ENCODE peak calls at places on chromosome 6, in five cellular contexts. Y is A549, R is H1, N is HepG2, C is K562. V is an unnamed sample.

GRCh38 chr6:87334683-87335082 is 5.6 kb upstream of the GJB7 start:
- DNase-seq in Y (no peak), R (no peak), N (no peak), C (no peak), V (no peak)

GRCh38 chr6:110597754-110598153 is 121.3 kb upstream of the SLC22A16 start:
- DNase-seq in Y (no peak), R (no peak), N (no peak), C (no peak), V (no peak)

GRCh38 chr6:35486005-35486925 is 10.6 kb downstream of the TEAD3 start:
- DNase-seq in Y (no peak), R (peak), N (no peak), C (no peak), V (no peak)

GRCh38 chr6:152575621-152576150 is 61.5 kb downstream of the SYNE1 start:
- DNase-seq in Y (no peak), R (no peak), N (no peak), C (no peak), V (no peak)

GRCh38 chr6:103687430-103687829 is 1172.3 kb downstream of the HACE1 start:
- DNase-seq in Y (no peak), R (no peak), N (no peak), C (no peak), V (no peak)

GRCh38 chr6:151885234-151885633 is 77.8 kb downstream of the ESR1 start:
- DNase-seq in Y (no peak), R (no peak), N (no peak), C (no peak), V (no peak)

GRCh38 chr6:33080127-33081089 is 4.6 kb downstream of the HLA-DPB1 start:
- DNase-seq in Y (no peak), R (peak), N (no peak), C (peak), V (peak)

GRCh38 chr6:3746119-3746691 is 5.3 kb downstream of the PXDC1 start:
- DNase-seq in Y (no peak), R (no peak), N (no peak), C (no peak), V (no peak)

GRCh38 chr6:25899123-25899522 is 25.1 kb upstream of the SLC17A3 start:
- DNase-seq in Y (no peak), R (no peak), N (peak), C (no peak), V (no peak)

GRCh38 chr6:140303218-140303949 is 928.9 kb upstream of the CITED2 start:
- DNase-seq in Y (no peak), R (no peak), N (no peak), C (no peak), V (no peak)

GRCh38 chr6:147382945-147383554 is 125.4 kb upstream of the SAMD5 start:
- DNase-seq in Y (peak), R (no peak), N (peak), C (peak), V (peak)

GRCh38 chr6:105560611-105561066 is 157.8 kb upstream of the PREP start:
- DNase-seq in Y (no peak), R (no peak), N (no peak), C (no peak), V (no peak)

GRCh38 chr6:159099311-159099710 is 54.5 kb upstream of the TAGAP start:
- DNase-seq in Y (no peak), R (no peak), N (no peak), C (no peak), V (no peak)

DNA sequence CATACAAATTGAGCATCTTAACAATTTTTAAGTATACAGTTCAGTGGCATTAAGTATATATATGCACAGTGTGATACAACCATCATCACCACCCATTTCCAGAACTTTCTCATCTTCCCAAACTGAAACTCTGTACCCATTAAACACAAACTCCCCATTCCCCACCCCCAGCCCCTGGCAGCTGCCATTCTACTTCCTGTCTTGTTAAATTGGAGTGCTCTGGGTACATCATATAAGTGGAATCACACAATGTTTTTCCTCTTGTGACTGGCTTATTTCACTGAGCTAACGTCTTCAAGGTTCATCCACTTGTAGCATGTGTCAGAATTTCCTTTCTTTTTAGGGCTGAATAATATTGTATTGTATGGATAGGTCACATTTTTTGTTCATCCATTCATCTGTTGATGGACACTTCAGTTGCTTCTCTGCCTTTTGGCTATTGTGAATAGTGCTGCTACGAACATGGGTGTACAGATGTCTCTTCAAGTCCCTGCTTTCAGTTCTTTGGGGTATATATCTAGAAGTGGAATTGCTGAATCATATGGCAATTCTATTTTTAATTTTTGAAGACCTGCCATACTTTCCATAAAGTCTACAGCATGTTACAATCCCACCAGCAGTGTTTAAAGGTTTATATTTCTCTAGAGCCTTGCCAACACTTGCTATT is 19.6 kb upstream of the RREB1 start:
- DNase-seq in Y (no peak), R (no peak), N (no peak), C (no peak), V (no peak)
- TF ChIP-seq JUN in Y (no peak), R (no peak), N (no peak), C (no peak), V (no peak)

DNA sequence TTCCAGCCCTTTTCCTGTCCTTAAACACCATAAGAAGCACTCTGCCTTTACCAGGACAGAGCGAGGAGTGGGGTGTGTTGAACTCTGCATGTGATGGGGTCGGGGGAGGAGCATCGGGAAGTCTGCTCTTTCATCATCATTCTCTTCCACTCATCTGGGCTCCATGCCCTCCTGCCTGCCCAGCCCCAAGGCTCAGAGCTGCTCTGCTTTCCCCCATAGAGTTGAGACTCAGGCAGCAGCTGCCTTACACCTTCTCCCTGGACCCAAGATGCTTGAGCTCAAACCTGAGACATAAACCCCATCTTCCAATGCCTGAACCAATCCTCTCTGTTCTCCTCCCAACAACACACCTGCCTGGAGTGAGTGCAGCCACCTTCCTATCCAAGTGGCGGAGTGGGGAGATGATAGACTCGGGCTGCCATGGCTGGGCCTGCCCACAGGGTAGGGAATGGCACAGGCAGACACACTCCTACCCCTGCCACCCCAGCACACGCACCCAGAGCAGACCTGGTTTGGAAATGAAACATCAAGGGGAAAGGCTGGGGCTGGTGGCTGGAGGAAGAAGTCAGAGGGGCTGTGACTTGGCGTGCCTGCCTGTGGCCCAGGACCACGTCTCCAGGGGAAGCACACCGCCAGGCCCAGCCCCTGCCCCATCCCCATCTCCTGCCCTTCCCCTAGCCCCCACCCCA is 28.4 kb downstream of the TFEB start:
- DNase-seq in Y (no peak), R (no peak), N (no peak), C (no peak), V (no peak)
- H3K4me3 ChIP-seq in Y (no peak), R (no peak), N (no peak), C (no peak), V (no peak)

DNA sequence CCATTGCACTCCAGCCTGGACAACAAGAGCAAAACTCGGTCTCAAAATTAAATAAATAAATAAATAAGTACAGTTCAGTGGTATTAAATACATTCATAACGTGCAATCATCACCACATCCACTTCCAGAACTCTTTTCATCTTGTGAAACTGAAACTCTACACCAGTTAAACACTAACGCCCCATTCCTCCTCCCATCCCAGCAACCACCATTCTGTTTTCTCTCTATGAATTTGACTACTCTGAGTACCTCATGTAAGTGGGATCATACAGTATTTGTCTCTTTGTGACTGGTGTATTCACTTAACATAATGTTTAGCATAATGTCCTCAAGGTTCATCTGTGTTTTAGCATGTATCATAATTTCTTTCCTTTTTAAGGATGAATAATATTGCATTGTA is 29.1 kb upstream of the SCML4 start:
- DNase-seq in Y (no peak), R (no peak), N (no peak), C (no peak), V (no peak)
- TF ChIP-seq JUN in Y (no peak), R (no peak), N (no peak), C (no peak), V (no peak)

DNA sequence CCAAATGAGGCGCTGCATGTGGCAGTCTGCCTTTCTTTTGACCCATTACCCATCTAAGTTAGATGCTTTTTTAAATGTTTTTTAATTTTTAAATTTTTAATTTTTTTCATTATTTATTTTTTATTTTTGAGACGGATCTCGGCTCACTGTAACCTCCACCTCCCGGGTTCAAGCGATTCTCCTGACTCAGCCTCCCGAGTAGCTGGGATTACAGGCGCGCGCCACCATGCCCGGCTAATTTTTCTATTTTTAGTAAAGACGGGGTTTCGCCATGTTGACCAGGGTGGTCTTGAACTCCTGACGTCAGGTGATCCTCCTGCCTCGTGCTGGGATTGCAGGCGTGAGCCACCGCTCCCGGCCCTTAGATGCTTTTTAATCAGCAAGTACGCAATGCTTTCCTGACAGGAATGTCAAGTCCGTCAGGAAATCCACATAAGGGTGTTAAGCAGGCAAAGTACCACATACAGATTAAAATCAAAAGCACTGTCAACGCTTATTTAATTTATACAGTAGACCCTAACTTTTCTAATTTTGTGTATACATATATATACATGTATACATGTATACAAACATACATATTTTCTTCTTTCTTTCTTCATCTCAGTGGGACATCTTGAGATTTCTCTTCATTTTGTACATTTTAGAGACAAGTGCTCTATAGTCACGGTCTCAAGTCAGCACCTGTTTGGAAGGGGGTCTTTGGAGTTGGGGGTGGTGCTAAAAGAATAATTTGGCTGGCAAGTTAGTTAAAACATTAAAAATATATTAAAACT is 1.0 kb upstream of the GSTA4 start:
- DNase-seq in Y (peak), R (peak), N (peak), C (no peak), V (peak)
- H3K4me3 ChIP-seq in Y (peak), R (no peak), N (peak), C (peak), V (no peak)

DNA sequence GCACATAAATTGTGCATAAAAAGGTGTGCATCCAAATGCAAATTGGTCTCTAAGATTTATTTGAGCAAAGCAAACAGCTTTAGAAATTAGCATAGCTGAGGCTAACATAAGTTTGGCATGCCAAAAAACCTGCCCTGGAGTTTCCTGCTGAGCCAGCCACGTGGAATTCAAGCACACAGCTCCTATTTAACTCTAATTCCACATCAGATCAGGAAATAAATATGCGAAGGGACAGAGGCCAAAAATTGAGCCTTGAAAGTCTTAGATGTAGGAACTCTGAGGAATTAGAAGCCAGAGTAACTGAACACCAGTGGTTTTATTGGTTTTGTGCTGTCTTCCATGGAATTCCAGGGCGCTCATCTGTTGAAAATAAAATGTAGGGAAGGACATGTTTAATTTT is 19.6 kb downstream of the SOBP start:
- DNase-seq in Y (no peak), R (no peak), N (no peak), C (no peak), V (peak)
- TF ChIP-seq JUN in Y (no peak), R (no peak), N (no peak), C (no peak), V (no peak)

GRCh38 chr6:130968486-130968885 is 94.6 kb downstream of the EPB41L2 start:
- DNase-seq in Y (no peak), R (no peak), N (no peak), C (no peak), V (no peak)
- H3K4me3 ChIP-seq in Y (no peak), R (no peak), N (no peak), C (no peak), V (no peak)

GRCh38 chr6:13788820-13789219 is 25.5 kb downstream of the MCUR1 start:
- DNase-seq in Y (no peak), R (no peak), N (no peak), C (no peak), V (no peak)

GRCh38 chr6:13787146-13787545 is 27.2 kb downstream of the MCUR1 start:
- DNase-seq in Y (no peak), R (peak), N (no peak), C (no peak), V (peak)
- TF ChIP-seq JUN in Y (no peak), R (no peak), N (no peak), C (no peak), V (no peak)

DNA sequence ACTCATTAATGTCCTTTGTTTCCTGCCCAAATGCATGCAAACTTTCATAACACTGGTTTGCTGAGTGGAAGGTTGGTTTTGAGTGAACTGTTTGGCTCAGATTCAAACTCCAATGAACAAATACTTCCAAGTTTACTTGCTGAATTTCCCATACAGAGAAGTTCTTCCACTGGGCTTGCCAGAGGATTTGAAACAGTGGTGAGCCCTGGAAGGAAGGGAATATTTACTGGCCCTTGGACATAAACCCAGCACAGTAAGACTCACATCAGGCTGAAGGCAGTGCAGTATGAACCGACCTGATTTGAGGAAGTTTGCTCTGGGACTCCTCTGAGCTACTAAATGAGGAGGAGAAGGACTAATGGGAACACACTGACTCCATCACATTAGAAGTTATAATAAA is 3.8 kb downstream of the TRAF3IP2 start:
- DNase-seq in Y (no peak), R (no peak), N (no peak), C (no peak), V (peak)
- H3K4me3 ChIP-seq in Y (no peak), R (no peak), N (no peak), C (no peak), V (no peak)